ENCODE peak calls at places on chromosomes 4 and X, in four cellular contexts. X is endodermal cell, T is suprapubic skin, F is uterus. B is an unnamed sample. For H3K4me1, the result is how much of the 10 kb centered on the place peaks cover.

GRCh38 chr4:120406960-120407359 is 340.3 kb upstream of the MAD2L1 start:
- DNase-seq in X (peak), T (no peak), F (no peak), B (no peak)

GRCh38 chrX:77493677-77494553 is 46.7 kb downstream of the FGF16 start:
- DNase-seq in X (peak), T (no peak), F (no peak), B (no peak)

GRCh38 chr4:119212964-119213606 is 572 bp downstream of the USP53 start:
- DNase-seq in F (peak), T (peak), X (peak), B (peak)

GRCh38 chr4:143558823-143559756 is 45.6 kb downstream of the SMARCA5 start:
- DNase-seq in F (peak), X (peak), T (peak), B (peak)

GRCh38 chr4:16160457-16160856 is 65.8 kb downstream of the TAPT1 start:
- DNase-seq in F (no peak), X (no peak), T (no peak), B (no peak)

GRCh38 chr4:9970399-9971011 is 50.8 kb downstream of the SLC2A9 start:
- DNase-seq in F (no peak), X (no peak), T (no peak), B (no peak)

GRCh38 chr4:188439641-188440311 is 300.5 kb downstream of the TRIML1 start:
- DNase-seq in F (no peak), X (peak), T (no peak), B (no peak)

GRCh38 chr4:139603576-139604387 is 47.8 kb upstream of the SETD7 start:
- DNase-seq in F (no peak), T (no peak), X (peak), B (no peak)

GRCh38 chr4:1814453-1814852 is 21.4 kb downstream of the FGFR3 start:
- DNase-seq in T (no peak), X (no peak), F (no peak), B (no peak)

GRCh38 chr4:99755223-99755944 is 61.2 kb upstream of the DAPP1 start:
- DNase-seq in F (no peak), X (no peak), T (no peak), B (no peak)

GRCh38 chr4:56656346-56656643 is 24.8 kb downstream of the HOPX start:
- DNase-seq in F (peak), T (no peak), X (peak), B (peak)

GRCh38 chrX:10603612-10604011 is 16.8 kb downstream of the MID1 start:
- DNase-seq in X (peak), T (no peak), F (no peak), B (no peak)

GRCh38 chr4:41532880-41533279 is 5.1 kb upstream of the LIMCH1 start:
- DNase-seq in F (no peak), X (no peak), T (no peak), B (no peak)

GRCh38 chr4:41069838-41070237 is 144.5 kb downstream of the APBB2 start:
- DNase-seq in X (peak), F (no peak), T (no peak), B (no peak)

GRCh38 chr4:85486425-85487101 is 11.6 kb downstream of the ARHGAP24 start:
- DNase-seq in X (no peak), F (no peak), T (no peak), B (no peak)

GRCh38 chr4:173436866-173437265 is 38.0 kb upstream of the SCRG1 start:
- DNase-seq in F (no peak), T (no peak), X (no peak), B (no peak)

GRCh38 chr4:156558365-156559025 is 413.1 kb downstream of the PDGFC start:
- DNase-seq in F (no peak), X (peak), T (no peak), B (no peak)

GRCh38 chrX:130060122-130061069 is 49.9 kb downstream of the ELF4 start:
- DNase-seq in F (peak), T (peak), X (peak), B (peak)

GRCh38 chr4:110508827-110509446 is 33.0 kb downstream of the ENPEP start:
- DNase-seq in X (no peak), T (no peak), F (no peak), B (no peak)

GRCh38 chr4:156971623-156972369 is at the start of gene PDGFC:
- DNase-seq in T (peak), F (peak), X (peak), B (peak)

GRCh38 chrX:152926279-152926678 is 28.4 kb downstream of the ZNF185 start:
- DNase-seq in F (peak), X (peak), T (no peak), B (peak)

GRCh38 chrX:153609917-153610833 is 11.2 kb upstream of the CCNQ start:
- DNase-seq in F (peak), T (peak), X (peak), B (peak)

GRCh38 chrX:134006484-134007161 is 21.2 kb upstream of the GPC3 start:
- DNase-seq in F (no peak), X (no peak), T (no peak), B (no peak)

GRCh38 chr4:7668826-7669225 is 234.1 kb upstream of the PSAPL1 start:
- DNase-seq in X (no peak), T (no peak), F (no peak), B (no peak)

GRCh38 chr4:21554510-21554909 is 394.1 kb downstream of the KCNIP4 start:
- DNase-seq in T (no peak), X (no peak), F (no peak), B (no peak)

GRCh38 chrX:1009771-1010170 is 202.7 kb downstream of the CRLF2 start:
- DNase-seq in T (peak), X (no peak), F (no peak), B (no peak)

GRCh38 chrX:83077606-83078005 is 430.5 kb upstream of the POU3F4 start:
- DNase-seq in F (no peak), X (no peak), T (no peak), B (no peak)

GRCh38 chr4:2829933-2830451 is 13.7 kb upstream of the ADD1 start:
- DNase-seq in F (no peak), X (no peak), T (no peak), B (no peak)

GRCh38 chr4:78870056-78870455 is 69.2 kb downstream of the PAQR3 start:
- DNase-seq in X (no peak), T (no peak), F (no peak), B (no peak)

GRCh38 chr4:128462104-128462783 is 174.6 kb upstream of the PGRMC2 start:
- DNase-seq in F (no peak), X (no peak), T (no peak), B (no peak)

GRCh38 chr4:2295535-2296442 is 33.9 kb upstream of the MXD4 start:
- DNase-seq in T (peak), F (no peak), X (peak), B (no peak)

GRCh38 chr4:88033309-88033708 is 25.9 kb downstream of the PKD2 start:
- DNase-seq in T (no peak), X (peak), F (no peak), B (peak)

GRCh38 chr4:184688447-184688846 is 38.9 kb downstream of the PRIMPOL start:
- DNase-seq in F (no peak), X (peak), T (no peak), B (no peak)

GRCh38 chrX:101430457-101431078 is 22.5 kb downstream of the HNRNPH2 start:
- DNase-seq in F (no peak), X (no peak), T (no peak), B (no peak)

GRCh38 chrX:40084471-40084870 is 13.3 kb downstream of the BCOR start:
- DNase-seq in T (no peak), F (no peak), X (no peak), B (no peak)

GRCh38 chrX:40083979-40084359 is 13.8 kb downstream of the BCOR start:
- DNase-seq in T (no peak), X (no peak), F (no peak), B (no peak)

GRCh38 chrX:40082447-40083119 is 15.2 kb downstream of the BCOR start:
- DNase-seq in F (no peak), T (no peak), X (peak), B (no peak)

GRCh38 chrX:40081679-40082068 is 16.1 kb downstream of the BCOR start:
- DNase-seq in T (no peak), X (peak), F (no peak), B (no peak)

GRCh38 chrX:40083120-40083978 is 14.4 kb downstream of the BCOR start:
- DNase-seq in X (peak), T (no peak), F (peak), B (no peak)
- TF ChIP-seq CTCF in X (peak), T (no peak), F (no peak), B (no peak)

GRCh38 chrX:45767021-45767491 is 566.4 kb upstream of the DIPK2B start:
- DNase-seq in X (no peak), T (no peak), F (no peak), B (no peak)

GRCh38 chrX:45768666-45769065 is 568.0 kb upstream of the DIPK2B start:
- DNase-seq in X (no peak), F (no peak), T (no peak), B (no peak)

GRCh38 chrX:45762699-45763647 is 562.3 kb upstream of the DIPK2B start:
- DNase-seq in F (no peak), T (no peak), X (no peak), B (no peak)

GRCh38 chrX:45765281-45765680 is 564.6 kb upstream of the DIPK2B start:
- DNase-seq in F (no peak), X (no peak), T (no peak), B (no peak)

DNA sequence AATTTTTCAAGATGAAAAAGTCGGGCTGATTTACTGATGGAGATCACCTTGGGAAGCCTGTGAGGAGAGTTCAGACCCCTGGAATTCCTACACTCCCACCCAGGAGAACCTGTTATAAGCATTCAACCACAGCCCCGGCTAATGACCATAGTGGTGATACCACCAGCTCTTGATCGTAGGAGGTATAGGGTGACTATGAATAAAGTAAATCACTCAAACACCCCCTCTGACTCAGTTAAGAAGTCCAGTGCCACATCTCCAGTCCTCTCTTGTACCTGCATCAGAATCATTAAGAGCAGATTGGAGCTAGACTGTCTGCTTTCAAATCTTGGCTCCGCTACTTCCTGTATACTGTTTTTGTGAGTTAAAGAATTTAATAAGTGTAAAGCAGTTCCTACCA is 565.0 kb upstream of the DIPK2B start:
- DNase-seq in F (no peak), T (no peak), X (no peak), B (no peak)
- H3K4me1 ChIP-seq in F (under half), T (under half), X (under half), B (under half)

DNA sequence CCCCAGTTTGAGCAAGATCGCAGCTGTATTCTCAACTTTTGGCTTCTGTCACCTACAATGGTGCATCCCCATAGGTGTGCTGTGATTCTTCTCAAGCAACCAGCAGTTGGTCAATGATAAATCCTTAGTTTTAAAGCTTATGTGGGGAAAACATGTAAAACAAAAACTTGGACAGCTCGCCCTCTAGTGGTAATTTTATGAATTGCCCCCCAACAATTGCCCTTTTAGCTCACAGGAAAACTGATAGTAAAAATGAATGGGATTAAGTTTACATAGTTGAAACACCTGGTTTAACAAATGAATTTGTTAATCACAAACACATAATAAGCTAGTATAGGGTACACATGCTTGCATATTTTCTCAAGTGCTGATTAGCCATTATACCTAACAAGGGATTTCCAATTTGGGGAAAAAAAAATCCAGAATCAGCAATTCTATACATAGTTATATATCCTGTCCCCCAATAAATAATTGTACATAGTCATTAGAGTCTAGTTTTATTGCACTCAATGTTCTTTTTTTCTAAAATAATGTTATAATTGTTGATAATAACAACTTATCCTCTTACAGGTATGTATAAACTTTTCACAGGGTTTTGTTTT is 30.1 kb downstream of the TEX13A start:
- DNase-seq in F (no peak), T (no peak), X (peak), B (no peak)
- TF ChIP-seq CTCF in F (peak), T (peak), X (peak), B (peak)

DNA sequence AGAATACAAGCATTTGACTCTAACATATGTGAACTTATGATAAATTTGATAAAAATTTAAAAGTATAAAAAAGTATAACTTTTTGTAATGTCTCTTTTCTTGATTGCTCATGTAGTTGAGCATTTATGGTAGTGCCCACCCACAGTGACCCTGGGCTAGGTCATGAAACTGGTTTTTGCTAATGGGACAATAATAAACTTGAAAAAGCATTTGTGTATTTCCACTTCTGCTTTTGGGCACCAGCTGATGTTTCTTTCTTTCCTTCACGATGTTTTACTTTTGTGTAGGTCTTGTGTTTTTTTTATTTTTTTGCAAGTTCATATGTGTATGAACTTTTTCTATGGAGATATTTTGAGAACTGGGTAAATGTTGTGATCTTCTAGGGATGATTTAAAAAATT is 313.1 kb downstream of the CBLL2 start:
- DNase-seq in T (no peak), F (no peak), X (no peak), B (no peak)
- H3K4me1 ChIP-seq in T (under half), F (under half), X (under half), B (under half)

GRCh38 chr4:111919666-111920065 is 225.6 kb upstream of the FAM241A start:
- DNase-seq in F (no peak), T (no peak), X (no peak), B (no peak)

DNA sequence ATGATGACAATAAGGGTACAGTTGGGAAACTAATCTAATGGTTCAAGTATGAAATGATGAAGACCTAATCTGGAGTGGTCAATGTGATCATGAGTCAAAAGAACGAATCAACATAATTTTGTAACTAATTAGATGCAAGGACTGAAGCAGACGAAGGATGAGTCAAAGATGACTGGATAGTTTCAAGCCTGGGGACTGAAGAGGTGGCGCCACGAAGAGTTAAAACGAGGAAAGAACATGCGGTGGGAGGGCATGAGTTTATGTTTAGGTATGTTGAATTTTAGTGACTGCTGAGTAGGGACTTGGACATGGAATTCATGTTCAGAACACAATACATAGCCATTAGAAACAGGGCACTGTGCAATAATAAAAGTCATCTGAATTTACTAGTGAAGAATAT is 221.5 kb upstream of the FAM241A start:
- DNase-seq in T (no peak), X (no peak), F (no peak), B (no peak)
- TF ChIP-seq CTCF in T (no peak), X (no peak), F (no peak), B (no peak)

GRCh38 chr4:83281326-83281725 is 3.3 kb downstream of the COQ2 start:
- DNase-seq in F (no peak), X (no peak), T (no peak), B (no peak)
- H3K4me1 ChIP-seq in F (under half), X (under half), T (under half), B (under half)